ENCODE peak calls at places on chromosomes 16 and 17, in five cellular contexts. F is stomach; S is effector memory CD4-positive, alpha-beta T cell; V is esophagus squamous epithelium; H is testis. L is an unnamed sample. For H3K4me1, the result is how much of the 10 kb centered on the place peaks cover.

GRCh38 chr17:33948299-33948698 is 306.8 kb upstream of the CCL2 start:
- DNase-seq in F (no peak), S (no peak), H (no peak), V (no peak), L (no peak)

GRCh38 chr17:76081295-76082210 is 2.6 kb downstream of the ZACN start:
- DNase-seq in F (no peak), V (no peak), H (no peak), S (no peak), L (no peak)

GRCh38 chr16:71564377-71564967 is 12.4 kb downstream of the TAT start:
- DNase-seq in F (no peak), S (no peak), H (peak), V (no peak), L (peak)

GRCh38 chr17:31684901-31685300 is 174.1 kb downstream of the COPRS start:
- DNase-seq in H (no peak), V (no peak), S (no peak), F (no peak), L (no peak)

GRCh38 chr16:1533443-1533951 is at the start of gene TMEM204:
- DNase-seq in F (peak), S (no peak), V (no peak), H (peak), L (peak)

GRCh38 chr16:600781-601180 is 10.9 kb downstream of the RAB40C start:
- DNase-seq in V (no peak), F (no peak), S (no peak), H (no peak), L (no peak)

GRCh38 chr16:20773679-20774078 is 9.9 kb downstream of the ACSM3 start:
- DNase-seq in H (no peak), V (no peak), S (no peak), F (no peak), L (no peak)

GRCh38 chr17:11986179-11986938 is 10.9 kb downstream of the ZNF18 start:
- DNase-seq in V (no peak), S (no peak), H (peak), F (no peak), L (peak)

GRCh38 chr17:30296499-30297038 is 4.8 kb upstream of the BLMH start:
- DNase-seq in F (no peak), H (no peak), V (no peak), S (no peak), L (no peak)

GRCh38 chr17:39161967-39162366 is 4.0 kb downstream of the ARL5C start:
- DNase-seq in F (no peak), H (no peak), S (no peak), V (no peak), L (no peak)

GRCh38 chr16:51759329-51759728 is 608.3 kb upstream of the SALL1 start:
- DNase-seq in H (no peak), F (no peak), V (no peak), S (no peak), L (no peak)

GRCh38 chr17:63378411-63379076 is 67.6 kb downstream of the CYB561 start:
- DNase-seq in F (no peak), V (no peak), S (no peak), H (no peak), L (no peak)

GRCh38 chr16:57643166-57643813 is 14.9 kb downstream of the ADGRG1 start:
- DNase-seq in S (no peak), V (no peak), F (no peak), H (peak), L (no peak)

GRCh38 chr16:28879261-28879840 is 1.1 kb downstream of the ATP2A1 start:
- DNase-seq in V (no peak), H (no peak), F (no peak), S (no peak), L (no peak)

GRCh38 chr17:16449121-16449570 is 33.8 kb downstream of the TRPV2 start:
- DNase-seq in F (no peak), V (no peak), S (no peak), H (no peak), L (peak)

GRCh38 chr16:55954906-55955305 is 79.7 kb upstream of the CES5A start:
- DNase-seq in H (no peak), S (no peak), V (no peak), F (no peak), L (no peak)

GRCh38 chr16:49849709-49850108 is 6.2 kb downstream of the ZNF423 start:
- DNase-seq in S (no peak), V (no peak), F (no peak), H (no peak), L (no peak)

GRCh38 chr17:76736349-76737081 is 616 bp downstream of the SRSF2 start:
- DNase-seq in H (peak), V (no peak), S (peak), F (peak), L (peak)

GRCh38 chr17:62611767-62612166 is 15.7 kb upstream of the MRC2 start:
- DNase-seq in F (no peak), V (no peak), S (no peak), H (no peak), L (no peak)

GRCh38 chr16:13919330-13919682 is 648 bp upstream of the ERCC4 start:
- DNase-seq in F (no peak), H (no peak), V (no peak), S (no peak), L (no peak)

GRCh38 chr17:31593806-31594205 is 202.3 kb downstream of the RAB11FIP4 start:
- DNase-seq in S (no peak), F (no peak), V (no peak), H (no peak), L (no peak)

GRCh38 chr17:28612936-28613872 is 781 bp downstream of the RSKR start:
- DNase-seq in H (peak), V (no peak), F (peak), S (no peak), L (no peak)

GRCh38 chr17:7214300-7215135 is 5.1 kb downstream of the DLG4 start:
- DNase-seq in F (peak), S (peak), V (peak), H (peak), L (peak)

GRCh38 chr17:44464037-44464436 is 39.2 kb downstream of the GPATCH8 start:
- DNase-seq in V (no peak), F (no peak), S (no peak), H (no peak), L (no peak)

GRCh38 chr16:27198451-27199234 is 4.7 kb upstream of the KDM8 start:
- DNase-seq in S (no peak), H (no peak), V (no peak), F (no peak), L (no peak)

GRCh38 chr17:82217530-82218204 is 5.0 kb upstream of the CCDC57 start:
- DNase-seq in F (peak), H (no peak), V (no peak), S (no peak), L (peak)

GRCh38 chr17:31048780-31049179 is 46.0 kb upstream of the NF1 start:
- DNase-seq in F (no peak), H (no peak), S (no peak), V (no peak), L (no peak)

GRCh38 chr16:89375021-89375420 is 115.3 kb downstream of the ANKRD11 start:
- DNase-seq in S (no peak), V (no peak), H (no peak), F (no peak), L (no peak)

GRCh38 chr16:81810894-81811538 is 31.9 kb downstream of the PLCG2 start:
- DNase-seq in V (no peak), F (no peak), S (no peak), H (no peak), L (no peak)

GRCh38 chr17:65556014-65556909 is 5.2 kb downstream of the AXIN2 start:
- DNase-seq in V (no peak), F (peak), S (peak), H (peak), L (peak)

GRCh38 chr16:88459366-88460055 is 6.4 kb downstream of the ZFPM1 start:
- DNase-seq in V (no peak), S (no peak), F (no peak), H (no peak), L (no peak)

GRCh38 chr16:81106826-81107503 is 10.8 kb upstream of the GCSH start:
- DNase-seq in F (no peak), V (no peak), H (no peak), S (no peak), L (no peak)

GRCh38 chr17:26818736-26819135 is 475.2 kb upstream of the WSB1 start:
- DNase-seq in V (no peak), F (no peak), S (no peak), H (no peak), L (no peak)

GRCh38 chr16:10754941-10755340 is 11.3 kb downstream of the NUBP1 start:
- DNase-seq in H (no peak), F (no peak), V (no peak), S (no peak), L (no peak)

GRCh38 chr17:66633322-66633965 is 201.5 kb upstream of the CACNG5 start:
- DNase-seq in F (no peak), V (no peak), H (no peak), S (no peak), L (no peak)

GRCh38 chr17:74491645-74492044 is 25.2 kb downstream of the CD300A start:
- DNase-seq in H (no peak), S (no peak), V (no peak), F (no peak), L (no peak)
- H3K4me3 ChIP-seq in H (no peak), S (no peak), V (no peak), F (no peak), L (no peak)

GRCh38 chr16:15757630-15758251 is 99.1 kb downstream of the MYH11 start:
- DNase-seq in F (no peak), V (no peak), S (no peak), H (no peak), L (no peak)
- H3K4me1 ChIP-seq in F (under half), V (under half), S (under half), H (under half), L (under half)

GRCh38 chr17:78175643-78175981 is 7.2 kb downstream of the SYNGR2 start:
- DNase-seq in H (no peak), F (no peak), V (no peak), S (no peak), L (no peak)
- H3K27ac ChIP-seq in H (no peak), F (peak), V (peak), S (no peak), L (no peak)

GRCh38 chr17:80544655-80545498 is at the start of gene RPTOR:
- DNase-seq in S (peak), H (peak), V (peak), F (peak), L (peak)

GRCh38 chr17:80545499-80545826 is 825 bp downstream of the RPTOR start:
- DNase-seq in F (no peak), H (no peak), V (no peak), S (no peak), L (no peak)

DNA sequence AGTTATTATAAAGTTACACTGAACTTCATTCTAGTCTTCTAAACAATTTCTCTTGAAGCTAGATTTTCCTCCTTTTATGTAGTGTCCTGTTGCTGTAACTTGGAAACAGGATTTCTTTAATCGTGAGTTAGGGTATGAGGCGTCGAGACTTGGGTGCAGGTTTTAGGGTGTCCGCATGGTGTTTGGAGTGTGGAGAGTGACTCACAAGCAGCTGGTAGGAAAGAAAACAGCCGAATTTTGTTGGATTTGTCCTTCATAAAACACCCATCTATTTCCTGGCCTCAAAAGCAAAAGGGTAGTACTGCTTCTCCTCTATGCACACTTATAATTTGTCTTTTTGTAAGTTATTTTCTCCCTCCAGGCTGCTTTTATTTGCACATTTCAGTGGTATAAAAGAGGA is 1.6 kb downstream of the RPTOR start:
- DNase-seq in F (no peak), S (no peak), V (no peak), H (no peak), L (no peak)
- H3K4me3 ChIP-seq in F (no peak), S (no peak), V (peak), H (no peak), L (no peak)